ENCODE peak calls at places on chromosomes 2 and 18, in four cellular contexts. P is mesendoderm, D is H1, B is H9. V is an unnamed sample.

GRCh38 chr2:20196881-20197204 is 28.1 kb downstream of the SDC1 start:
- DNase-seq in P (no peak), D (no peak), B (no peak), V (no peak)

GRCh38 chr2:35035883-35036282 is 1319.7 kb upstream of the CRIM1 start:
- DNase-seq in D (no peak), B (no peak), P (peak; percentile 25), V (no peak)

GRCh38 chr2:183244300-183244849 is 120.1 kb downstream of the NUP35 start:
- DNase-seq in B (peak; percentile 38), P (peak; percentile 62), D (no peak), V (no peak)

GRCh38 chr2:216956820-216957493 is 97.1 kb upstream of the TNP1 start:
- DNase-seq in P (no peak), D (no peak), B (no peak), V (peak; percentile 78)

GRCh38 chr2:70904371-70905216 is 31.1 kb upstream of the ATP6V1B1 start:
- DNase-seq in P (peak; percentile 46), B (peak; percentile 69), D (peak; percentile 72), V (no peak)

GRCh38 chr2:94986392-94986963 is 39.0 kb upstream of the MAL start:
- DNase-seq in P (peak; percentile 74), D (peak; percentile 68), B (peak; percentile 62), V (peak; percentile 70)

GRCh38 chr2:979286-979928 is 28.8 kb downstream of the SNTG2 start:
- DNase-seq in B (no peak), D (no peak), P (no peak), V (no peak)

GRCh38 chr2:5673148-5673860 is 18.9 kb upstream of the SOX11 start:
- DNase-seq in D (peak; percentile 59), P (peak; percentile 33), B (peak; percentile 58), V (no peak)

GRCh38 chr2:39902103-39902502 is 123.0 kb upstream of the THUMPD2 start:
- DNase-seq in D (no peak), B (no peak), P (no peak), V (peak; percentile 85)

DNA sequence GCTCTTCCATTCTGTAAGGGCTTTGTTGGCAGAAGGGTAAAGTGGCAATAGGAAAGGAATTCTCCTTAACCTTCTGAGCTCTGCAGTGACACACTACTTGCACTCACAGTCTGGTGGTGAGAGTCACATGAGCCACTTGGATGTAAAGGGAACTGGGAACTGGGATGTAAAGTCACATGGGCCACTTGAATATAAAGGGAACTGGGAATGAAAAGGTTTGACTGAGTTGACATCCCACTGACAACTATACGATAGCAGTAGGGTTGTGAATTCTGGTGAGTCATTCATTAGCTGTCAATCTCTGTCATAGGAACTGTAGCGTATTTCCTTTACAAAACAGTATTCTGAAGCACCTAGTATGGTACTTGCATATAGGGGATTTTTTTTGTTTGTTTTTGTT is 5.5 kb downstream of the RPE start:
- DNase-seq in D (no peak), B (no peak), P (no peak), V (peak; percentile 10)
- H3K4me2 ChIP-seq in D (no peak overlapping the region), B (no peak overlapping the region), P (no peak overlapping the region), V (no peak overlapping the region)

GRCh38 chr2:127546797-127547196 is 11.3 kb downstream of the MYO7B start:
- DNase-seq in P (no peak), D (no peak), B (no peak), V (no peak)
- H4K5ac ChIP-seq in P (no peak overlapping the region), D (no peak overlapping the region), B (no peak overlapping the region), V (no peak overlapping the region)

GRCh38 chr2:37319754-37320609 is 4.7 kb downstream of the PRKD3 start:
- DNase-seq in D (no peak), P (no peak), B (no peak), V (no peak)
- H3K4me1 ChIP-seq in D (no peaks in the 10 kb centered on the region), P (peaks cover 11% of the 10 kb centered on the region), B (peaks cover 5% of the 10 kb centered on the region), V (peaks cover 6% of the 10 kb centered on the region)

GRCh38 chr18:6327895-6328623 is 86.7 kb downstream of the L3MBTL4 start:
- DNase-seq in D (no peak), B (no peak), P (no peak), V (no peak)

GRCh38 chr18:6327485-6327884 is 87.2 kb downstream of the L3MBTL4 start:
- DNase-seq in D (no peak), B (no peak), P (no peak), V (no peak)

GRCh38 chr18:6331872-6332271 is 82.8 kb downstream of the L3MBTL4 start:
- DNase-seq in B (no peak), P (no peak), D (no peak), V (no peak)

GRCh38 chr18:6326566-6326965 is 88.1 kb downstream of the L3MBTL4 start:
- DNase-seq in B (no peak), P (no peak), D (no peak), V (no peak)

GRCh38 chr18:6328624-6329016 is 86.1 kb downstream of the L3MBTL4 start:
- DNase-seq in P (no peak), B (no peak), D (no peak), V (no peak)
- H3K4me2 ChIP-seq in P (no peak overlapping the region), B (no peak overlapping the region), D (no peak overlapping the region), V (no peak overlapping the region)

GRCh38 chr2:234977228-234977679 is 25.4 kb downstream of the SH3BP4 start:
- DNase-seq in P (no peak), D (no peak), B (no peak), V (no peak)

GRCh38 chr2:234976479-234977227 is 24.8 kb downstream of the SH3BP4 start:
- DNase-seq in D (no peak), P (no peak), B (no peak), V (no peak)

GRCh38 chr2:234975611-234976010 is 23.8 kb downstream of the SH3BP4 start:
- DNase-seq in D (no peak), B (no peak), P (no peak), V (no peak)

GRCh38 chr2:234973008-234973407 is 21.2 kb downstream of the SH3BP4 start:
- DNase-seq in B (no peak), P (no peak), D (no peak), V (peak; percentile 80)

GRCh38 chr2:234974501-234975385 is 22.9 kb downstream of the SH3BP4 start:
- DNase-seq in P (peak; percentile 85), B (no peak), D (no peak), V (peak; percentile 74)
- H4K5ac ChIP-seq in P (no peak overlapping the region), B (no peak overlapping the region), D (no peak overlapping the region), V (peak overlapping the region; percentile 3)

GRCh38 chr2:224952942-224953657 is 89.2 kb downstream of the DOCK10 start:
- DNase-seq in P (no peak), B (no peak), D (no peak), V (no peak)

GRCh38 chr2:224948005-224948404 is 94.3 kb downstream of the DOCK10 start:
- DNase-seq in B (no peak), P (no peak), D (no peak), V (no peak)

GRCh38 chr2:224948859-224949258 is 93.4 kb downstream of the DOCK10 start:
- DNase-seq in D (no peak), P (no peak), B (no peak), V (peak; percentile 75)

GRCh38 chr2:224954980-224955379 is 87.3 kb downstream of the DOCK10 start:
- DNase-seq in P (no peak), D (no peak), B (no peak), V (no peak)

DNA sequence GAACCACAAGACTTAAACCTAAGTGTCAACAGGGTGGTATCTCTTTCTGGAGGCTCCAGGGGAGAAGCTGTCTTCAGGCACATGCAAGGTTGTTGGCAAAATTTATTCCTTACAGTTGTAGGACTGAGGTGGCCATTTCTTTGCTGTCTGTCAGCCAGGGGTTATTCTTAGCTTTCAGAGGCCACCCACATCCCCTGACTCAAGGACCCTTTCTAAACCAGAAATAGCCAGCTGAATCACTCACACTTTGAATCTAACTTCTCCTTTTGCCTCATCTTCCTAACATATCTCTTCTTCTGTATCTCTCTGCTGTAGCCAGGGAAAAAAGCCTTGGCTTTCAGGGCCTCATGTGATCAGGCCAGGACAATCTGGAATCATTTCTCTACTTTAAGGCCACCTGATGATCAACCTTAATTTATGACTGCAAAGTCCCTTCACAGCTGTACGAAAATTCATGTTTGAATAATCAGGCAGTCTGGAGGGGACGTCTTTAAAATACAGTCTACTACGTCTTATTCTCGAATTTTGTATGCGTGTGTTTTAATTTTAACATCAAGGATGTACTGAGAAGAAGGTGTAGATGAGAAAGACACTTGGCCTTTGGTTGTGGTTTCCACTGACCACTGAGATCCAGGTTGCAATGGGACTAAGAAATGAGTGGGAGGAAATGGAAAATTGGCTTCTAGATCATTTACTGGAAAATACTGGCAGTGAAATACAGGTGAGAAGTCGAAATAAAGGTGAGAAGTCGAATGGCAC is 90.4 kb downstream of the DOCK10 start:
- DNase-seq in B (no peak), D (no peak), P (no peak), V (peak; percentile 24)
- H3K4me1 ChIP-seq in B (no peaks in the 10 kb centered on the region), D (no peaks in the 10 kb centered on the region), P (no peaks in the 10 kb centered on the region), V (peaks cover 2% of the 10 kb centered on the region)